ENCODE peak calls at places on chromosome 11, in six cellular contexts. F is ascending aorta, N is GM10248, E is IMR-90, Z is fibroblast of pulmonary artery, K is astrocyte of the spinal cord. I is an unnamed sample.

GRCh38 chr11:105923814-105924213 is 98.2 kb downstream of the MSANTD4 start:
- DNase-seq in E (peak; percentile 82), K (peak; percentile 74), F (no peak), Z (peak; percentile 49), N (no peak), I (no peak)

GRCh38 chr11:72236774-72237111 is 7.2 kb downstream of the PHOX2A start:
- DNase-seq in K (no peak), E (no peak), F (no peak), Z (no peak), N (no peak), I (no peak)

GRCh38 chr11:67563354-67564114 is 20.1 kb upstream of the GSTP1 start:
- DNase-seq in N (no peak), F (no peak), E (peak; percentile 96), Z (peak; percentile 90), K (peak; percentile 87), I (peak; percentile 72)

GRCh38 chr11:59616396-59616982 is 915 bp upstream of the OSBP start:
- DNase-seq in E (no peak), N (no peak), K (no peak), Z (no peak), F (no peak), I (no peak)

GRCh38 chr11:133821776-133822175 is 23.5 kb downstream of the SPATA19 start:
- DNase-seq in K (no peak), N (peak; percentile 68), E (no peak), F (no peak), Z (peak; percentile 17), I (no peak)

GRCh38 chr11:203056-203944 is 3.9 kb downstream of the BET1L start:
- DNase-seq in N (no peak), E (no peak), Z (no peak), F (no peak), K (no peak), I (no peak)

GRCh38 chr11:1521382-1522080 is 35.0 kb upstream of the MOB2 start:
- DNase-seq in F (no peak), K (no peak), E (no peak), N (peak; percentile 87), Z (no peak), I (no peak)

GRCh38 chr11:124481365-124482323 is 36.1 kb upstream of the OR8B8 start:
- DNase-seq in F (no peak), K (peak; percentile 50), E (peak; percentile 52), N (peak; percentile 8), Z (peak; percentile 80), I (no peak)

GRCh38 chr11:45390407-45390806 is 104.3 kb upstream of the SYT13 start:
- DNase-seq in N (no peak), F (no peak), Z (no peak), E (no peak), K (peak; percentile 62), I (no peak)

GRCh38 chr11:96254087-96254486 is 88.9 kb downstream of the MAML2 start:
- DNase-seq in E (peak; percentile 75), Z (peak; percentile 93), K (peak; percentile 77), N (peak; percentile 51), F (no peak), I (no peak)

GRCh38 chr11:68750197-68750987 is 928 bp downstream of the TESMIN start:
- DNase-seq in F (no peak), Z (no peak), N (no peak), K (no peak), E (no peak), I (no peak)

GRCh38 chr11:77075425-77075905 is 8.7 kb downstream of the CAPN5 start:
- DNase-seq in E (no peak), F (no peak), Z (no peak), N (no peak), K (no peak), I (no peak)

GRCh38 chr11:69642549-69642912 is 1.6 kb downstream of the CCND1 start:
- DNase-seq in K (no peak), E (no peak), F (no peak), Z (no peak), N (no peak), I (no peak)

GRCh38 chr11:34641456-34641855 is 20.6 kb downstream of the EHF start:
- DNase-seq in E (no peak), Z (no peak), K (no peak), F (no peak), N (no peak), I (no peak)

GRCh38 chr11:5178046-5178837 is 22.2 kb downstream of the OR51V1 start:
- DNase-seq in K (no peak), Z (no peak), F (no peak), N (no peak), E (no peak), I (no peak)

GRCh38 chr11:116396332-116396731 is 376.5 kb downstream of the BUD13 start:
- DNase-seq in Z (no peak), K (no peak), E (no peak), N (no peak), F (no peak), I (no peak)

GRCh38 chr11:122733301-122733686 is 77.8 kb downstream of the UBASH3B start:
- DNase-seq in F (no peak), Z (peak; percentile 86), E (peak; percentile 92), K (peak; percentile 83), N (no peak), I (no peak)

GRCh38 chr11:69374110-69374981 is 80.4 kb downstream of the MYEOV start:
- DNase-seq in K (no peak), E (no peak), Z (no peak), F (peak; percentile 5), N (no peak), I (peak; percentile 13)

GRCh38 chr11:70502677-70503076 is 104.3 kb downstream of the CTTN start:
- DNase-seq in E (no peak), N (no peak), F (no peak), Z (no peak), K (no peak), I (no peak)

GRCh38 chr11:81470446-81470845 is 1263.2 kb downstream of the FAM181B start:
- DNase-seq in Z (no peak), N (no peak), K (no peak), E (no peak), F (no peak), I (no peak)

GRCh38 chr11:29120329-29120695 is 896.5 kb downstream of the KCNA4 start:
- DNase-seq in E (no peak), F (no peak), Z (no peak), K (no peak), N (no peak), I (no peak)

GRCh38 chr11:62601114-62601363 is 626 bp downstream of the MTA2 start:
- DNase-seq in N (peak; percentile 24), E (no peak), Z (peak; percentile 18), K (no peak), F (no peak), I (no peak)

GRCh38 chr11:89416961-89417360 is 74.2 kb downstream of the NOX4 start:
- DNase-seq in K (no peak), N (no peak), F (no peak), E (no peak), Z (no peak), I (no peak)

GRCh38 chr11:117584056-117584830 is 212.8 kb downstream of the DSCAML1 start:
- DNase-seq in N (no peak), E (peak; percentile 2), F (no peak), K (peak; percentile 4), Z (peak; percentile 1), I (no peak)

GRCh38 chr11:128776434-128777284 is 82.8 kb downstream of the FLI1 start:
- DNase-seq in F (no peak), K (peak; percentile 45), N (peak; percentile 61), E (peak; percentile 33), Z (peak; percentile 42), I (no peak)

GRCh38 chr11:116742104-116742503 is 30.7 kb downstream of the BUD13 start:
- DNase-seq in N (no peak), F (no peak), Z (peak; percentile 43), E (peak; percentile 62), K (peak; percentile 35), I (no peak)

GRCh38 chr11:34028407-34028804 is 23.1 kb upstream of the CAPRIN1 start:
- DNase-seq in Z (no peak), E (peak; percentile 8), N (no peak), F (no peak), K (peak; percentile 6), I (no peak)

GRCh38 chr11:85590848-85591483 is 36.2 kb downstream of the DLG2 start:
- DNase-seq in N (no peak), Z (peak; percentile 38), F (no peak), E (peak; percentile 36), K (peak; percentile 31), I (no peak)

GRCh38 chr11:46555269-46556054 is 38.4 kb downstream of the AMBRA1 start:
- DNase-seq in E (no peak), F (no peak), K (peak; percentile 57), N (no peak), Z (peak; percentile 69), I (no peak)

GRCh38 chr11:47002366-47002765 is 65.8 kb downstream of the CSTPP1 start:
- DNase-seq in Z (peak; percentile 29), F (no peak), E (no peak), N (no peak), K (no peak), I (no peak)

GRCh38 chr11:78170413-78170812 is 18.0 kb downstream of the KCTD21 start:
- DNase-seq in F (no peak), E (no peak), Z (no peak), K (no peak), N (no peak), I (no peak)
- TF ChIP-seq CTCF in F (no peak), E (no peak), Z (no peak), K (no peak), N (no peak), I (no peak)

GRCh38 chr11:111878385-111878765 is 590 bp downstream of the FDXACB1 start:
- DNase-seq in N (no peak), E (peak; percentile 5), Z (peak; percentile 42), K (no peak), F (no peak), I (no peak)
- TF ChIP-seq CTCF in N (no peak), E (no peak), Z (no peak), K (no peak), F (no peak), I (no peak)

DNA sequence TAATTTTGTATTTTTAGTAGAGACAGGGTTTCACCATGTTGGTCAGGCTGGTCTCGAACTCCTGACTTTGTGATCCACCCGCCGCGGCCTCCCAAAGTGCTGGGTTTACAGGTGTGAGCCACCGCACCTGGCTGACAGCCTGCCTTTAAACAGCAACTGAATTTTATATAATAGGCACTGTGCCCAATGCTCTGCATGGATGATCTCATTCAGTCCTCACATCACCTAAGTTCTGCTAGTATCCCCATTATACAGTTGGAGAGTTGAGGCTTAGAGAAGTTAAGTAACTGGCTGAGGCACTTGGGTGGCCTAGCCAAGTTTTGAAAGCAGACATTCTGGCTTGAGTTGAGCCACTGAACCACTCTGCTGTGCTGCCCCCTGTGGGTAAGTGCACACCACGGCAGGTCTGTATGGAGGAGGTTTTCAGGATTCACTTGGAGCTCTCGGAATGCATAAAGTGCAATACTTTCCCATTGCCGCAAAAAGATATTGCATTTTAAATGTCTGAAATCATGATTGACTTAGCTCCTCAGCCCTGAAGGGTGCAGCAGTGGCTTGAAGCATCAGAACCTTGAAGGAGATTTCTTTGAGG is 112.4 kb downstream of the LDLRAD3 start:
- DNase-seq in N (peak; percentile 20), Z (peak; percentile 80), E (peak; percentile 40), F (no peak), K (no peak), I (no peak)
- TF ChIP-seq CTCF in N (peak; percentile 30), Z (peak; percentile 70), E (peak; percentile 44), F (no peak), K (peak; percentile 67), I (no peak)

DNA sequence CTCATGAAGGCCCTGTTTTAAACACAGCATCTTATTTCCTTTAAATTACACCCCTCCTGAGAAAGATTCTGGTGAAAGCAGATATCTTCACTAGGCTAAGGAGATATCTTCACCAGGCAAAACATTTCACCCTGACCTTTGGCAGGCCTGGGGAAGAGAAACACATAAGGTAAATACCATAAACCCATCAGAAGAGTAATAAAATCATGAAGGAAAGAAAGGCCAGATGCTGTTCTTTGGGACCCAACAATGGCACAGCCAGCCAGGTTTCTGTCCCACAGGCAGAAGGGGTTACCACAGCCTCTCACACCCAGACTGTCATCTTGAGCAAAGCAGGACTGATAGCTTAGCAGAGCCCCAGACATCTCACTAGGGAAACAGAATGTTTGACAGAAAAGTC is 125.4 kb downstream of the CCDC34 start:
- DNase-seq in F (no peak), K (no peak), E (no peak), Z (no peak), N (no peak), I (no peak)
- TF ChIP-seq CTCF in F (no peak), K (no peak), E (no peak), Z (no peak), N (no peak), I (no peak)